ENCODE peak calls at places on chromosomes 3 and 15, in four cellular contexts. One of them, this sample, is unnamed.

GRCh38 chr15:63292771-63293170 is 15.4 kb downstream of the APH1B start:
- DNase-seq in fibroblast of mammary gland: peak
- DNase-seq in NCI-H524 treated with DMSO at 0.1 percent for 48 hours: no peak
- DNase-seq in neural progenitor cell: no peak
- DNase-seq in this sample: no peak

GRCh38 chr3:14403636-14404395 is 1.4 kb downstream of the SLC6A6 start:
- DNase-seq in fibroblast of mammary gland: no peak
- DNase-seq in NCI-H524 treated with DMSO at 0.1 percent for 48 hours: no peak
- DNase-seq in neural progenitor cell: peak
- DNase-seq in this sample: peak

GRCh38 chr15:36005542-36005941 is 459.6 kb upstream of the DPH6 start:
- DNase-seq in fibroblast of mammary gland: no peak
- DNase-seq in NCI-H524 treated with DMSO at 0.1 percent for 48 hours: no peak
- DNase-seq in neural progenitor cell: no peak
- DNase-seq in this sample: no peak

GRCh38 chr15:85542895-85543331 is 162.5 kb downstream of the AKAP13 start:
- DNase-seq in fibroblast of mammary gland: peak
- DNase-seq in NCI-H524 treated with DMSO at 0.1 percent for 48 hours: no peak
- DNase-seq in neural progenitor cell: no peak
- DNase-seq in this sample: no peak

GRCh38 chr3:46820852-46821251 is 42.4 kb downstream of the MYL3 start:
- DNase-seq in fibroblast of mammary gland: no peak
- DNase-seq in NCI-H524 treated with DMSO at 0.1 percent for 48 hours: no peak
- DNase-seq in neural progenitor cell: no peak
- DNase-seq in this sample: no peak

GRCh38 chr15:101625980-101626379 is 26.2 kb downstream of the TM2D3 start:
- DNase-seq in fibroblast of mammary gland: no peak
- DNase-seq in NCI-H524 treated with DMSO at 0.1 percent for 48 hours: no peak
- DNase-seq in neural progenitor cell: no peak
- DNase-seq in this sample: peak

GRCh38 chr15:52493968-52494367 is 34.7 kb downstream of the MYO5A start:
- DNase-seq in fibroblast of mammary gland: peak
- DNase-seq in NCI-H524 treated with DMSO at 0.1 percent for 48 hours: no peak
- DNase-seq in neural progenitor cell: no peak
- DNase-seq in this sample: peak

GRCh38 chr3:143731304-143731703 is 117.0 kb downstream of the SLC9A9 start:
- DNase-seq in fibroblast of mammary gland: no peak
- DNase-seq in NCI-H524 treated with DMSO at 0.1 percent for 48 hours: no peak
- DNase-seq in neural progenitor cell: no peak
- DNase-seq in this sample: no peak

GRCh38 chr3:101950985-101951733 is 101.8 kb downstream of the NFKBIZ start:
- DNase-seq in fibroblast of mammary gland: no peak
- DNase-seq in NCI-H524 treated with DMSO at 0.1 percent for 48 hours: no peak
- DNase-seq in neural progenitor cell: no peak
- DNase-seq in this sample: peak

GRCh38 chr15:59687831-59688230 is 1.3 kb downstream of the BNIP2 start:
- DNase-seq in fibroblast of mammary gland: peak
- DNase-seq in NCI-H524 treated with DMSO at 0.1 percent for 48 hours: no peak
- DNase-seq in neural progenitor cell: no peak
- DNase-seq in this sample: peak

GRCh38 chr3:170496026-170496867 is 77.6 kb downstream of the CLDN11 start:
- DNase-seq in fibroblast of mammary gland: no peak
- DNase-seq in NCI-H524 treated with DMSO at 0.1 percent for 48 hours: no peak
- DNase-seq in neural progenitor cell: peak
- DNase-seq in this sample: no peak

GRCh38 chr15:65055201-65055870 is 10.1 kb downstream of the SLC51B start:
- DNase-seq in fibroblast of mammary gland: no peak
- DNase-seq in NCI-H524 treated with DMSO at 0.1 percent for 48 hours: no peak
- DNase-seq in neural progenitor cell: no peak
- DNase-seq in this sample: peak

GRCh38 chr15:27134481-27134880 is 163.5 kb downstream of the GABRG3 start:
- DNase-seq in fibroblast of mammary gland: no peak
- DNase-seq in NCI-H524 treated with DMSO at 0.1 percent for 48 hours: no peak
- DNase-seq in neural progenitor cell: no peak
- DNase-seq in this sample: no peak

GRCh38 chr3:196323723-196324122 is 5.7 kb upstream of the DYNLT2B start:
- DNase-seq in fibroblast of mammary gland: peak
- DNase-seq in NCI-H524 treated with DMSO at 0.1 percent for 48 hours: peak
- DNase-seq in neural progenitor cell: peak
- DNase-seq in this sample: peak

GRCh38 chr15:64459382-64459781 is 996 bp upstream of the ZNF609 start:
- DNase-seq in fibroblast of mammary gland: no peak
- DNase-seq in NCI-H524 treated with DMSO at 0.1 percent for 48 hours: no peak
- DNase-seq in neural progenitor cell: no peak
- DNase-seq in this sample: no peak

GRCh38 chr3:112293368-112294321 is at the start of gene SLC9C1:
- DNase-seq in fibroblast of mammary gland: peak
- DNase-seq in NCI-H524 treated with DMSO at 0.1 percent for 48 hours: peak
- DNase-seq in neural progenitor cell: peak
- DNase-seq in this sample: peak

GRCh38 chr3:179081885-179082284 is 10.3 kb upstream of the ZMAT3 start:
- DNase-seq in fibroblast of mammary gland: no peak
- DNase-seq in NCI-H524 treated with DMSO at 0.1 percent for 48 hours: no peak
- DNase-seq in neural progenitor cell: no peak
- DNase-seq in this sample: no peak

GRCh38 chr3:180382781-180383180 is 219.2 kb upstream of the TTC14 start:
- DNase-seq in fibroblast of mammary gland: no peak
- DNase-seq in NCI-H524 treated with DMSO at 0.1 percent for 48 hours: no peak
- DNase-seq in neural progenitor cell: peak
- DNase-seq in this sample: no peak

This sample was measured in LHCN-M2.